ENCODE peak calls at places on chromosomes 4 and X, in eight cellular contexts. C is T-helper 2 cell; G is WTC11; N is foreskin fibroblast; X is pancreas; V is fibroblast of pulmonary artery; K is stimulated activated CD4-positive, alpha-beta T cell treated with anti-CD3 and anti-CD28 coated beads, Interleukin-2, amount 100 ng/mL, for 48 hours; D is foreskin melanocyte. L is an unnamed sample.

GRCh38 chrX:139290310-139290709 is 240.2 kb upstream of the F9 start:
- DNase-seq in C (no peak), G (no peak), N (no peak), X (no peak), V (no peak), K (no peak), D (no peak), L (no peak)

GRCh38 chrX:38060331-38060878 is 54.1 kb downstream of the SYTL5 start:
- DNase-seq in C (no peak), G (no peak), N (no peak), X (no peak), V (peak), K (no peak), D (peak), L (no peak)

GRCh38 chr4:118736867-118737266 is 51.7 kb downstream of the METTL14 start:
- DNase-seq in C (no peak), G (no peak), N (no peak), X (no peak), V (no peak), K (no peak), D (no peak), L (no peak)

GRCh38 chr4:1487761-1488160 is 81.5 kb upstream of the NKX1-1 start:
- DNase-seq in C (no peak), G (peak), N (no peak), X (no peak), V (no peak), K (no peak), D (no peak), L (no peak)

GRCh38 chrX:115378471-115378870 is 89.0 kb downstream of the LUZP4 start:
- DNase-seq in C (no peak), G (no peak), N (peak), X (no peak), V (peak), K (no peak), D (no peak), L (no peak)

GRCh38 chrX:145178268-145178667 is 69.0 kb upstream of the SPANXN1 start:
- DNase-seq in C (no peak), G (no peak), N (no peak), X (no peak), V (no peak), K (no peak), D (no peak), L (no peak)

GRCh38 chrX:123093792-123094191 is 90.3 kb upstream of the GRIA3 start:
- DNase-seq in C (no peak), G (no peak), N (no peak), X (no peak), V (no peak), K (no peak), D (no peak), L (no peak)

GRCh38 chrX:84467898-84468297 is 34.4 kb downstream of the HDX start:
- DNase-seq in C (no peak), G (no peak), N (no peak), X (no peak), V (no peak), K (no peak), D (no peak), L (peak)

GRCh38 chr4:74262522-74262921 is 45.7 kb upstream of the EPGN start:
- DNase-seq in C (no peak), G (no peak), N (no peak), X (no peak), V (peak), K (no peak), D (no peak), L (no peak)

GRCh38 chr4:181646864-181647263 is 596.3 kb upstream of the TENM3 start:
- DNase-seq in C (no peak), G (no peak), N (no peak), X (no peak), V (peak), K (no peak), D (no peak), L (no peak)

L was measured in BE2C.